ENCODE peak calls at places on chromosomes 5 and 9, in ten cellular contexts. One of them, this sample, is unnamed.

GRCh38 chr5:147458581-147458980 is 51.3 kb downstream of the DPYSL3 start:
- DNase-seq in AG10803: no peak
- DNase-seq in colonic mucosa: no peak
- DNase-seq in pancreas: no peak
- DNase-seq in nephron progenitor cell: no peak
- DNase-seq in neural progenitor cell: no peak
- DNase-seq in astrocyte: no peak
- DNase-seq in left ventricle myocardium inferior: no peak
- DNase-seq in GM12878: no peak
- DNase-seq in thyroid gland: no peak
- DNase-seq in this sample: no peak

GRCh38 chr5:134226441-134227192 is 744 bp upstream of the PPP2CA start:
- DNase-seq in AG10803: peak
- DNase-seq in colonic mucosa: peak
- DNase-seq in pancreas: no peak
- DNase-seq in nephron progenitor cell: peak
- DNase-seq in neural progenitor cell: no peak
- DNase-seq in astrocyte: no peak
- DNase-seq in left ventricle myocardium inferior: no peak
- DNase-seq in GM12878: no peak
- DNase-seq in thyroid gland: peak
- DNase-seq in this sample: no peak

GRCh38 chr5:32443145-32443540 is 1.4 kb downstream of the ZFR start:
- DNase-seq in AG10803: peak
- DNase-seq in colonic mucosa: no peak
- DNase-seq in pancreas: no peak
- DNase-seq in nephron progenitor cell: no peak
- DNase-seq in neural progenitor cell: no peak
- DNase-seq in astrocyte: peak
- DNase-seq in left ventricle myocardium inferior: no peak
- DNase-seq in GM12878: peak
- DNase-seq in thyroid gland: no peak
- DNase-seq in this sample: no peak

GRCh38 chr5:14628346-14628745 is 36.2 kb upstream of the OTULIN start:
- DNase-seq in AG10803: peak
- DNase-seq in colonic mucosa: peak
- DNase-seq in pancreas: no peak
- DNase-seq in nephron progenitor cell: peak
- DNase-seq in neural progenitor cell: peak
- DNase-seq in astrocyte: peak
- DNase-seq in left ventricle myocardium inferior: no peak
- DNase-seq in GM12878: no peak
- DNase-seq in thyroid gland: peak
- DNase-seq in this sample: peak

GRCh38 chr9:119868694-119869093 is 499.5 kb upstream of the BRINP1 start:
- DNase-seq in AG10803: no peak
- DNase-seq in colonic mucosa: no peak
- DNase-seq in pancreas: no peak
- DNase-seq in nephron progenitor cell: no peak
- DNase-seq in neural progenitor cell: no peak
- DNase-seq in astrocyte: no peak
- DNase-seq in left ventricle myocardium inferior: no peak
- DNase-seq in GM12878: no peak
- DNase-seq in thyroid gland: peak
- DNase-seq in this sample: no peak

GRCh38 chr9:136151848-136152542 is 33.3 kb upstream of the TMEM250 start:
- DNase-seq in AG10803: no peak
- DNase-seq in colonic mucosa: no peak
- DNase-seq in pancreas: no peak
- DNase-seq in nephron progenitor cell: no peak
- DNase-seq in neural progenitor cell: no peak
- DNase-seq in astrocyte: no peak
- DNase-seq in left ventricle myocardium inferior: no peak
- DNase-seq in GM12878: no peak
- DNase-seq in thyroid gland: no peak
- DNase-seq in this sample: no peak

GRCh38 chr9:85453850-85454249 is 287.9 kb downstream of the AGTPBP1 start:
- DNase-seq in AG10803: no peak
- DNase-seq in colonic mucosa: no peak
- DNase-seq in pancreas: no peak
- DNase-seq in nephron progenitor cell: no peak
- DNase-seq in neural progenitor cell: no peak
- DNase-seq in astrocyte: no peak
- DNase-seq in left ventricle myocardium inferior: peak
- DNase-seq in GM12878: no peak
- DNase-seq in thyroid gland: no peak
- DNase-seq in this sample: no peak

GRCh38 chr9:117945286-117945685 is 241.1 kb downstream of the TLR4 start:
- DNase-seq in AG10803: no peak
- DNase-seq in colonic mucosa: no peak
- DNase-seq in pancreas: no peak
- DNase-seq in nephron progenitor cell: no peak
- DNase-seq in neural progenitor cell: no peak
- DNase-seq in astrocyte: no peak
- DNase-seq in left ventricle myocardium inferior: no peak
- DNase-seq in GM12878: no peak
- DNase-seq in thyroid gland: no peak
- DNase-seq in this sample: no peak

GRCh38 chr5:171979606-171980005 is 26.8 kb downstream of the FBXW11 start:
- DNase-seq in AG10803: no peak
- DNase-seq in colonic mucosa: no peak
- DNase-seq in pancreas: no peak
- DNase-seq in nephron progenitor cell: no peak
- DNase-seq in neural progenitor cell: no peak
- DNase-seq in astrocyte: no peak
- DNase-seq in left ventricle myocardium inferior: no peak
- DNase-seq in GM12878: no peak
- DNase-seq in thyroid gland: no peak
- DNase-seq in this sample: no peak

GRCh38 chr9:133528887-133529262 is 4.1 kb upstream of the MYMK start:
- DNase-seq in AG10803: no peak
- DNase-seq in colonic mucosa: no peak
- DNase-seq in pancreas: no peak
- DNase-seq in nephron progenitor cell: no peak
- DNase-seq in neural progenitor cell: no peak
- DNase-seq in astrocyte: no peak
- DNase-seq in left ventricle myocardium inferior: no peak
- DNase-seq in GM12878: no peak
- DNase-seq in thyroid gland: no peak
- DNase-seq in this sample: no peak

GRCh38 chr5:93582677-93583524 is at the start of gene NR2F1:
- DNase-seq in AG10803: peak
- DNase-seq in colonic mucosa: peak
- DNase-seq in pancreas: peak
- DNase-seq in nephron progenitor cell: peak
- DNase-seq in neural progenitor cell: peak
- DNase-seq in astrocyte: peak
- DNase-seq in left ventricle myocardium inferior: no peak
- DNase-seq in GM12878: no peak
- DNase-seq in thyroid gland: no peak
- DNase-seq in this sample: peak
- TF ChIP-seq CTCF in AG10803: no peak
- TF ChIP-seq CTCF in colonic mucosa: no peak
- TF ChIP-seq CTCF in pancreas: no peak
- TF ChIP-seq CTCF in nephron progenitor cell: no peak
- TF ChIP-seq CTCF in neural progenitor cell: peak
- TF ChIP-seq CTCF in astrocyte: no peak
- TF ChIP-seq CTCF in left ventricle myocardium inferior: no peak
- TF ChIP-seq CTCF in GM12878: no peak
- TF ChIP-seq CTCF in thyroid gland: peak
- TF ChIP-seq CTCF in this sample: no peak

GRCh38 chr5:13480834-13481233 is 463.7 kb downstream of the DNAH5 start:
- DNase-seq in AG10803: no peak
- DNase-seq in colonic mucosa: no peak
- DNase-seq in pancreas: no peak
- DNase-seq in nephron progenitor cell: no peak
- DNase-seq in neural progenitor cell: no peak
- DNase-seq in astrocyte: no peak
- DNase-seq in left ventricle myocardium inferior: no peak
- DNase-seq in GM12878: no peak
- DNase-seq in thyroid gland: no peak
- DNase-seq in this sample: no peak

GRCh38 chr5:13477118-13477737 is 467.3 kb downstream of the DNAH5 start:
- DNase-seq in AG10803: peak
- DNase-seq in colonic mucosa: no peak
- DNase-seq in pancreas: no peak
- DNase-seq in nephron progenitor cell: no peak
- DNase-seq in neural progenitor cell: no peak
- DNase-seq in astrocyte: peak
- DNase-seq in left ventricle myocardium inferior: no peak
- DNase-seq in GM12878: no peak
- DNase-seq in thyroid gland: no peak
- DNase-seq in this sample: no peak

GRCh38 chr5:13478831-13479465 is 465.5 kb downstream of the DNAH5 start:
- DNase-seq in AG10803: peak
- DNase-seq in colonic mucosa: no peak
- DNase-seq in pancreas: peak
- DNase-seq in nephron progenitor cell: peak
- DNase-seq in neural progenitor cell: peak
- DNase-seq in astrocyte: peak
- DNase-seq in left ventricle myocardium inferior: no peak
- DNase-seq in GM12878: no peak
- DNase-seq in thyroid gland: peak
- DNase-seq in this sample: peak
- TF ChIP-seq CTCF in AG10803: peak
- TF ChIP-seq CTCF in colonic mucosa: peak
- TF ChIP-seq CTCF in pancreas: peak
- TF ChIP-seq CTCF in nephron progenitor cell: peak
- TF ChIP-seq CTCF in neural progenitor cell: peak
- TF ChIP-seq CTCF in astrocyte: peak
- TF ChIP-seq CTCF in left ventricle myocardium inferior: peak
- TF ChIP-seq CTCF in GM12878: peak
- TF ChIP-seq CTCF in thyroid gland: no peak
- TF ChIP-seq CTCF in this sample: peak

GRCh38 chr9:92725266-92725545 is 39.4 kb downstream of the BICD2 start:
- DNase-seq in AG10803: no peak
- DNase-seq in colonic mucosa: no peak
- DNase-seq in pancreas: peak
- DNase-seq in nephron progenitor cell: no peak
- DNase-seq in neural progenitor cell: no peak
- DNase-seq in astrocyte: no peak
- DNase-seq in left ventricle myocardium inferior: no peak
- DNase-seq in GM12878: no peak
- DNase-seq in thyroid gland: no peak
- DNase-seq in this sample: no peak
- TF ChIP-seq CTCF in AG10803: no peak
- TF ChIP-seq CTCF in colonic mucosa: no peak
- TF ChIP-seq CTCF in pancreas: no peak
- TF ChIP-seq CTCF in nephron progenitor cell: no peak
- TF ChIP-seq CTCF in neural progenitor cell: no peak
- TF ChIP-seq CTCF in astrocyte: no peak
- TF ChIP-seq CTCF in left ventricle myocardium inferior: no peak
- TF ChIP-seq CTCF in GM12878: no peak
- TF ChIP-seq CTCF in thyroid gland: no peak
- TF ChIP-seq CTCF in this sample: no peak

GRCh38 chr5:98734646-98735045 is 38.8 kb upstream of the RGMB start:
- DNase-seq in AG10803: no peak
- DNase-seq in colonic mucosa: no peak
- DNase-seq in pancreas: no peak
- DNase-seq in nephron progenitor cell: no peak
- DNase-seq in neural progenitor cell: peak
- DNase-seq in astrocyte: no peak
- DNase-seq in left ventricle myocardium inferior: no peak
- DNase-seq in GM12878: no peak
- DNase-seq in thyroid gland: no peak
- DNase-seq in this sample: no peak
- TF ChIP-seq CTCF in AG10803: no peak
- TF ChIP-seq CTCF in colonic mucosa: no peak
- TF ChIP-seq CTCF in pancreas: no peak
- TF ChIP-seq CTCF in nephron progenitor cell: no peak
- TF ChIP-seq CTCF in neural progenitor cell: no peak
- TF ChIP-seq CTCF in astrocyte: no peak
- TF ChIP-seq CTCF in left ventricle myocardium inferior: no peak
- TF ChIP-seq CTCF in GM12878: no peak
- TF ChIP-seq CTCF in thyroid gland: no peak
- TF ChIP-seq CTCF in this sample: no peak

GRCh38 chr5:26121343-26121742 is 917.0 kb downstream of the CDH9 start:
- DNase-seq in AG10803: no peak
- DNase-seq in colonic mucosa: no peak
- DNase-seq in pancreas: no peak
- DNase-seq in nephron progenitor cell: no peak
- DNase-seq in neural progenitor cell: peak
- DNase-seq in astrocyte: no peak
- DNase-seq in left ventricle myocardium inferior: no peak
- DNase-seq in GM12878: no peak
- DNase-seq in thyroid gland: no peak
- DNase-seq in this sample: no peak
- TF ChIP-seq CTCF in AG10803: no peak
- TF ChIP-seq CTCF in colonic mucosa: no peak
- TF ChIP-seq CTCF in pancreas: no peak
- TF ChIP-seq CTCF in nephron progenitor cell: no peak
- TF ChIP-seq CTCF in neural progenitor cell: peak
- TF ChIP-seq CTCF in astrocyte: no peak
- TF ChIP-seq CTCF in left ventricle myocardium inferior: no peak
- TF ChIP-seq CTCF in GM12878: no peak
- TF ChIP-seq CTCF in thyroid gland: no peak
- TF ChIP-seq CTCF in this sample: no peak

DNA sequence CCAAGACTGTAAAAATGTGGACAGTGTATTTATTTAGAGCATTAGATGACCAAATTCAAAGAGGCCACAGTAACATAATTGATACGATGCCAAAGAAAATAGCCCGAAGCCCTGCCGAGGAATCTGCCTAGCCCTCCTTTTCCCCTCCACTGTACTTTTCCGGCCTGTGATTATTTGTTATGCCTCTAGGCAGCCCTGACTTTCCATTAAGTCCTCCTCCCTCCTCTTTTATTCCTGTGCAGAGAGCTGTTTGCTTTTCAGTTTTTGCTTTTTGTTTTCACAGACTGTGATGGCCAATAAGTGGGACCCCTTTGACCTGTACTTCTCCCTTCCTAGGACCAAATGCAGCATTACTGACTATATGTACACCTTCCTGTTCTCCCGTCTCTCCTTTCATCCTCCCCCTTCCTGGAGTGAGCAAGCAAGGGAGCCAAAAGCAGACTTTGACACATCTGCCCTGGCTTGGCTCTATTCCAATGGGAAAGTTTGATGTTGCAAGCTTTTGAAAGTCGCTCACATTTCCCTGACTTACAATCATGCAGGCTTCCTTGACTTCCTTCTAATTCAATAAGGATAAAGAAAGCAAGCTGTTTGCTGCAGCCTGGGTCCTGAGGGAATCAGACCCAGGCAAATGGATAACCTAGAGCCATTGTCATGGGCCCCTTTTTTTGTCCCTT is 76.1 kb downstream of the NREP start:
- DNase-seq in AG10803: peak
- DNase-seq in colonic mucosa: peak
- DNase-seq in pancreas: peak
- DNase-seq in nephron progenitor cell: no peak
- DNase-seq in neural progenitor cell: no peak
- DNase-seq in astrocyte: peak
- DNase-seq in left ventricle myocardium inferior: peak
- DNase-seq in GM12878: no peak
- DNase-seq in thyroid gland: peak
- DNase-seq in this sample: no peak
- TF ChIP-seq CTCF in AG10803: peak
- TF ChIP-seq CTCF in colonic mucosa: no peak
- TF ChIP-seq CTCF in pancreas: no peak
- TF ChIP-seq CTCF in nephron progenitor cell: no peak
- TF ChIP-seq CTCF in neural progenitor cell: no peak
- TF ChIP-seq CTCF in astrocyte: no peak
- TF ChIP-seq CTCF in left ventricle myocardium inferior: no peak
- TF ChIP-seq CTCF in GM12878: no peak
- TF ChIP-seq CTCF in thyroid gland: no peak
- TF ChIP-seq CTCF in this sample: no peak

GRCh38 chr5:39648539-39649200 is 223.9 kb upstream of the DAB2 start:
- DNase-seq in AG10803: no peak
- DNase-seq in colonic mucosa: peak
- DNase-seq in pancreas: peak
- DNase-seq in nephron progenitor cell: no peak
- DNase-seq in neural progenitor cell: no peak
- DNase-seq in astrocyte: peak
- DNase-seq in left ventricle myocardium inferior: no peak
- DNase-seq in GM12878: no peak
- DNase-seq in thyroid gland: no peak
- DNase-seq in this sample: no peak
- TF ChIP-seq CTCF in AG10803: no peak
- TF ChIP-seq CTCF in colonic mucosa: no peak
- TF ChIP-seq CTCF in pancreas: no peak
- TF ChIP-seq CTCF in nephron progenitor cell: no peak
- TF ChIP-seq CTCF in neural progenitor cell: no peak
- TF ChIP-seq CTCF in astrocyte: no peak
- TF ChIP-seq CTCF in left ventricle myocardium inferior: no peak
- TF ChIP-seq CTCF in GM12878: no peak
- TF ChIP-seq CTCF in thyroid gland: no peak
- TF ChIP-seq CTCF in this sample: no peak

This sample was measured in neural crest cell.